ENCODE peak calls at places on chromosomes 2 and 18, in nine cellular contexts. X is GM10248; F is stimulated activated CD4-positive, alpha-beta T cell treated with anti-CD3 and anti-CD28 coated beads, Interleukin-12 subunit alpha, Interleukin-12 subunit beta, amount 100 ng/mL, for 48 hours; T is iPS-NIHi11; U is LHCN-M2; I is small intestine; E is NCI-H510A; D is NCI-H2171 treated with DMSO at 0.1 percent for 48 hours; C is A549. Z is an unnamed sample.

GRCh38 chr2:45652090-45653050 is 895 bp downstream of the PRKCE start:
- DNase-seq in X (peak; percentile 32), F (peak; percentile 8), T (peak; percentile 43), U (no peak), I (peak; percentile 21), E (peak; percentile 10), D (peak; percentile 30), C (peak; percentile 20), Z (no peak)

GRCh38 chr2:140893685-140894084 is 1237.1 kb downstream of the LRP1B start:
- DNase-seq in X (no peak), F (no peak), T (no peak), U (peak; percentile 77), I (no peak), E (no peak), D (no peak), C (no peak), Z (no peak)

GRCh38 chr2:168254158-168254935 is 7.0 kb upstream of the STK39 start:
- DNase-seq in X (no peak), F (no peak), T (no peak), U (peak; percentile 63), I (peak; percentile 35), E (no peak), D (no peak), C (peak; percentile 13), Z (no peak)

GRCh38 chr2:73134471-73134870 is 21.7 kb upstream of the RAB11FIP5 start:
- DNase-seq in X (no peak), F (no peak), T (no peak), U (no peak), I (no peak), E (no peak), D (no peak), C (no peak), Z (no peak)

GRCh38 chr2:27765621-27766286 is 5.8 kb upstream of the MRPL33 start:
- DNase-seq in X (peak; percentile 57), F (peak; percentile 21), T (peak; percentile 78), U (no peak), I (peak; percentile 56), E (no peak), D (peak; percentile 68), C (peak; percentile 37), Z (no peak)

GRCh38 chr18:65725421-65726050 is 25.3 kb upstream of the CDH7 start:
- DNase-seq in X (no peak), F (no peak), T (peak; percentile 38), U (no peak), I (peak; percentile 26), E (peak; percentile 69), D (peak; percentile 96), C (peak; percentile 36), Z (no peak)

GRCh38 chr2:97728091-97728596 is 14.8 kb downstream of the ZAP70 start:
- DNase-seq in X (no peak), F (no peak), T (no peak), U (peak; percentile 95), I (no peak), E (no peak), D (peak; percentile 79), C (no peak), Z (no peak)

GRCh38 chr2:114753145-114753544 is 310.7 kb downstream of the DPP10 start:
- DNase-seq in X (no peak), F (no peak), T (no peak), U (no peak), I (no peak), E (no peak), D (no peak), C (no peak), Z (no peak)

GRCh38 chr2:190701586-190701985 is 52.7 kb downstream of the NAB1 start:
- DNase-seq in X (no peak), F (no peak), T (no peak), U (no peak), I (no peak), E (no peak), D (no peak), C (no peak), Z (no peak)

GRCh38 chr2:84924173-84925106 is 19.0 kb downstream of the TMSB10 start:
- DNase-seq in X (no peak), F (no peak), T (no peak), U (peak; percentile 67), I (peak; percentile 83), E (no peak), D (no peak), C (peak; percentile 97), Z (no peak)

GRCh38 chr18:12657048-12657848 is 659 bp downstream of the SPIRE1 start:
- DNase-seq in X (peak; percentile 46), F (no peak), T (peak; percentile 55), U (peak; percentile 31), I (no peak), E (no peak), D (peak; percentile 27), C (peak; percentile 13), Z (peak; percentile 45)

GRCh38 chr2:149329470-149330126 is 789 bp upstream of the LYPD6 start:
- DNase-seq in X (peak; percentile 22), F (no peak), T (peak; percentile 82), U (peak; percentile 81), I (peak; percentile 77), E (peak; percentile 67), D (peak; percentile 68), C (peak; percentile 73), Z (no peak)

GRCh38 chr2:238352361-238352760 is 32.0 kb downstream of the TRAF3IP1 start:
- DNase-seq in X (no peak), F (no peak), T (no peak), U (no peak), I (no peak), E (no peak), D (no peak), C (no peak), Z (no peak)

GRCh38 chr18:44564922-44565321 is 115.8 kb upstream of the SETBP1 start:
- DNase-seq in X (no peak), F (no peak), T (peak; percentile 18), U (peak; percentile 36), I (no peak), E (no peak), D (no peak), C (no peak), Z (no peak)

GRCh38 chr2:69221512-69221911 is 165.5 kb downstream of the GFPT1 start:
- DNase-seq in X (no peak), F (no peak), T (no peak), U (no peak), I (no peak), E (no peak), D (no peak), C (no peak), Z (no peak)

GRCh38 chr2:110678457-110679336 is 834 bp upstream of the BUB1 start:
- DNase-seq in X (peak; percentile 32), F (no peak), T (peak; percentile 27), U (peak; percentile 33), I (no peak), E (no peak), D (peak; percentile 35), C (no peak), Z (peak; percentile 6)

GRCh38 chr18:50687491-50687890 is 127.6 kb downstream of the MAPK4 start:
- DNase-seq in X (no peak), F (no peak), T (no peak), U (no peak), I (no peak), E (peak; percentile 52), D (no peak), C (no peak), Z (no peak)

GRCh38 chr2:1601471-1602358 is 142.6 kb downstream of the PXDN start:
- DNase-seq in X (no peak), F (no peak), T (no peak), U (no peak), I (no peak), E (no peak), D (no peak), C (no peak), Z (no peak)

GRCh38 chr2:121529439-121530209 is 1.1 kb upstream of the RNU4ATAC start:
- DNase-seq in X (peak; percentile 46), F (no peak), T (peak; percentile 86), U (peak; percentile 62), I (peak; percentile 44), E (peak; percentile 66), D (peak; percentile 67), C (no peak), Z (peak; percentile 19)

GRCh38 chr18:57502624-57503023 is 67.5 kb downstream of the ONECUT2 start:
- DNase-seq in X (no peak), F (no peak), T (no peak), U (no peak), I (no peak), E (no peak), D (no peak), C (no peak), Z (no peak)

GRCh38 chr18:30527917-30528316 is 514.6 kb downstream of the DSC3 start:
- DNase-seq in X (no peak), F (no peak), T (no peak), U (no peak), I (no peak), E (no peak), D (no peak), C (no peak), Z (no peak)

GRCh38 chr18:2971741-2972552 is 41.0 kb downstream of the LPIN2 start:
- DNase-seq in X (peak; percentile 76), F (no peak), T (no peak), U (no peak), I (peak; percentile 51), E (no peak), D (no peak), C (no peak), Z (no peak)

GRCh38 chr2:125572660-125573059 is 1083.3 kb upstream of the GYPC start:
- DNase-seq in X (no peak), F (no peak), T (no peak), U (no peak), I (no peak), E (no peak), D (no peak), C (no peak), Z (no peak)

GRCh38 chr18:78228974-78229373 is 750.6 kb upstream of the SALL3 start:
- DNase-seq in X (no peak), F (no peak), T (peak; percentile 60), U (no peak), I (no peak), E (no peak), D (no peak), C (no peak), Z (no peak)

GRCh38 chr2:1617425-1618021 is 126.8 kb downstream of the PXDN start:
- DNase-seq in X (no peak), F (no peak), T (no peak), U (no peak), I (no peak), E (peak; percentile 27), D (no peak), C (no peak), Z (no peak)

GRCh38 chr2:188628989-188629889 is 337.6 kb downstream of the GULP1 start:
- DNase-seq in X (no peak), F (no peak), T (no peak), U (peak; percentile 42), I (no peak), E (no peak), D (no peak), C (peak; percentile 63), Z (no peak)

GRCh38 chr2:23532311-23533013 is 147.5 kb downstream of the KLHL29 start:
- DNase-seq in X (peak; percentile 62), F (peak; percentile 16), T (no peak), U (no peak), I (no peak), E (no peak), D (peak; percentile 97), C (no peak), Z (peak; percentile 70)

GRCh38 chr2:135667045-135667444 is 74.6 kb upstream of the UBXN4 start:
- DNase-seq in X (no peak), F (no peak), T (peak; percentile 11), U (no peak), I (no peak), E (no peak), D (no peak), C (no peak), Z (no peak)

GRCh38 chr2:6772366-6772710 is 93.4 kb downstream of the CMPK2 start:
- DNase-seq in X (no peak), F (no peak), T (peak; percentile 42), U (no peak), I (no peak), E (peak; percentile 6), D (peak; percentile 65), C (no peak), Z (no peak)

GRCh38 chr2:142095647-142096046 is 35.2 kb downstream of the LRP1B start:
- DNase-seq in X (no peak), F (no peak), T (no peak), U (no peak), I (no peak), E (no peak), D (no peak), C (no peak), Z (no peak)

GRCh38 chr18:13260114-13260926 is 41.8 kb downstream of the LDLRAD4 start:
- DNase-seq in X (no peak), F (no peak), T (no peak), U (no peak), I (no peak), E (no peak), D (no peak), C (no peak), Z (no peak)

Z was measured in GM19239.